ENCODE peak calls at places on chromosomes 13 and 19, in four cellular contexts. D is activated CD4-positive, CD25-positive, alpha-beta regulatory T cell; J is T-cell; H is stimulated activated CD4-positive, alpha-beta T cell treated with anti-CD3 and anti-CD28 coated beads, Interleukin-15, amount 100 ng/mL, for 48 hours. X is an unnamed sample.

GRCh38 chr19:20513179-20513934 is 52.2 kb downstream of the ZNF737 start:
- DNase-seq in D (no peak), J (no peak), H (no peak), X (peak)

GRCh38 chr13:43583331-43583730 is 203.4 kb downstream of the ENOX1 start:
- DNase-seq in D (no peak), J (no peak), H (no peak), X (no peak)

GRCh38 chr13:110798595-110798994 is 85.1 kb downstream of the ING1 start:
- DNase-seq in D (no peak), J (no peak), H (no peak), X (no peak)

GRCh38 chr13:105997436-105998232 is 537.8 kb downstream of the EFNB2 start:
- DNase-seq in D (no peak), J (no peak), H (no peak), X (no peak)

GRCh38 chr13:50209646-50210045 is 194.4 kb downstream of the KCNRG start:
- DNase-seq in D (no peak), J (no peak), H (no peak), X (no peak)

GRCh38 chr19:30390356-30390988 is 18.3 kb downstream of the ZNF536 start:
- DNase-seq in D (no peak), J (no peak), H (no peak), X (no peak)

GRCh38 chr19:39969681-39970423 is 1.1 kb upstream of the PSMC4 start:
- DNase-seq in D (no peak), J (no peak), H (no peak), X (peak)

GRCh38 chr19:1465191-1466016 is 13.6 kb downstream of the C19orf25 start:
- DNase-seq in D (no peak), J (no peak), H (no peak), X (no peak)

GRCh38 chr13:60152114-60152513 is 11.6 kb downstream of the DIAPH3 start:
- DNase-seq in D (no peak), J (no peak), H (no peak), X (no peak)

X was measured in central memory CD4-positive, alpha-beta T cell.